ENCODE peak calls at places on chromosomes 4 and X, in six cellular contexts. D is heart right ventricle; S is BJ; O is cardiac muscle cell; W is CD8-positive, alpha-beta memory T cell; F is testis. U is an unnamed sample. For H3K27me3, the result is how much of the 10 kb centered on the place peaks cover.

GRCh38 chr4:144655491-144655890 is 9.5 kb downstream of the HHIP start:
- DNase-seq in S (no peak), D (no peak), W (no peak), F (no peak), O (no peak), U (no peak)

GRCh38 chrX:41799661-41800060 is 75.7 kb downstream of the GPR82 start:
- DNase-seq in F (no peak), S (no peak), D (no peak), O (no peak), W (no peak), U (peak)

GRCh38 chr4:10461091-10461849 is 4.0 kb upstream of the ZNF518B start:
- DNase-seq in W (peak), F (peak), O (peak), S (no peak), D (peak), U (peak)

GRCh38 chrX:68536429-68536828 is 37.6 kb downstream of the YIPF6 start:
- DNase-seq in F (no peak), S (no peak), W (no peak), D (no peak), O (no peak), U (no peak)

GRCh38 chr4:81040175-81040659 is 9.7 kb downstream of the BMP3 start:
- DNase-seq in S (no peak), F (no peak), W (no peak), O (peak), D (no peak), U (no peak)

GRCh38 chr4:143626134-143626859 is 74.2 kb downstream of the FREM3 start:
- DNase-seq in W (no peak), F (peak), O (no peak), S (peak), D (peak), U (peak)

GRCh38 chrX:153939573-153939972 is 4.7 kb upstream of the NAA10 start:
- DNase-seq in S (no peak), W (no peak), O (no peak), D (no peak), F (no peak), U (no peak)

GRCh38 chr4:8351931-8352367 is 82.4 kb downstream of the HTRA3 start:
- DNase-seq in O (no peak), F (peak), D (no peak), S (no peak), W (no peak), U (peak)

GRCh38 chrX:77398341-77398740 is 48.8 kb upstream of the FGF16 start:
- DNase-seq in O (no peak), S (no peak), F (no peak), D (no peak), W (no peak), U (no peak)

GRCh38 chrX:138745215-138745614 is 33.7 kb upstream of the FGF13 start:
- DNase-seq in D (peak), W (no peak), F (peak), O (peak), S (no peak), U (peak)

GRCh38 chr4:138113819-138114415 is 128.2 kb downstream of the SLC7A11 start:
- DNase-seq in S (no peak), W (no peak), O (no peak), D (no peak), F (no peak), U (no peak)

GRCh38 chr4:3869661-3870566 is 103.7 kb downstream of the ADRA2C start:
- DNase-seq in W (no peak), O (no peak), S (no peak), F (no peak), D (no peak), U (no peak)

GRCh38 chr4:3871881-3872833 is 106.0 kb downstream of the ADRA2C start:
- DNase-seq in W (no peak), S (no peak), F (no peak), D (no peak), O (no peak), U (no peak)

GRCh38 chr4:3871181-3871852 is 105.1 kb downstream of the ADRA2C start:
- DNase-seq in S (no peak), O (peak), W (no peak), F (peak), D (no peak), U (no peak)

GRCh38 chr4:3868841-3869572 is 102.8 kb downstream of the ADRA2C start:
- DNase-seq in W (no peak), F (no peak), S (no peak), D (no peak), O (no peak), U (no peak)

DNA sequence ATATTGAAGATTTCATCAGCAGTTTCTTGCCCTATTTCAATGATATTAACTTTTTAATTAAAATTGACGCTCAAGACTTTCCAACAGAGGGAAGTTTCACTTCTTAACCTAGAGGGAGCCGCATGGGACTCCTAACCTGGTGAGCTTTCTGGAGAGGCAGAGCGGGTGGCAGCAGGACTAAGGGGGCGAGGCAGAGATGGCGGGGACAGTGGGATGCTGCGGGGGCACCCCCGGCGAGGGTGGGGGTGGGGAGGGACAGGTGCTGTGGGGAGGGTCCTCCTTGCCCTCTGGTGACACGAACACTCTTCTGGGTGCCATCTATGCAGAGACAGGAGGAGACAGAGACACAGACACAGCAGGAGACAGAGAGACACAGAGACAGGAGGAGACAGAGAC is 104.4 kb downstream of the ADRA2C start:
- DNase-seq in S (no peak), D (no peak), F (no peak), W (no peak), O (no peak), U (no peak)
- H3K27me3 ChIP-seq in S (under half), D (half or more), F (under half), W (under half), O (half or more), U (under half)

GRCh38 chr4:182449960-182450359 is 206.8 kb downstream of the TENM3 start:
- DNase-seq in O (no peak), S (no peak), F (no peak), D (no peak), W (no peak), U (peak)
- H3K4me3 ChIP-seq in O (peak), S (peak), F (peak), D (peak), W (no peak), U (peak)

GRCh38 chr4:25890653-25891485 is 23.2 kb upstream of the SMIM20 start:
- DNase-seq in W (no peak), O (peak), D (no peak), S (no peak), F (no peak), U (peak)
- H3K27me3 ChIP-seq in W (under half), O (under half), D (under half), S (under half), F (under half), U (under half)

DNA sequence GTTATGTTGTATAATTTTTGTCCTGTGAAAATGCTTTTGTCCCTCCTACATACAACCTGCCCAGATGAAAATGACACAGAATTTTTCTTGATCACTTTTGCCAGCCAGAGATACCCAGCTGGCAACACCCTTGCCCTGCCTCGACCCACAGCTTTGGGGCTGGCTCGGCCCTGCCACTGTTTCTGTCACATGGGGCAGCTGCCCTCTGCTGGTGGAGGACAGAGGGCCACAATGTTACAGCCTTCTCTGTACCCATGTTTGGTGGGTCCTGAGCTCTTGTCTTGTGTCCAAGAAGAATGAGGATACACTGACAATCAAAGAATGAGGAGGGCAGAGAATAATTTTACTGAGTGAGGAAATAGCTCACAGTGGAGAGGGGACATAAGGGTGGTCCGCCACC is 31.1 kb downstream of the BMP15 start:
- DNase-seq in D (no peak), W (no peak), O (no peak), S (no peak), F (no peak), U (no peak)
- H3K4me3 ChIP-seq in D (no peak), W (no peak), O (no peak), S (no peak), F (no peak), U (no peak)

GRCh38 chrX:135194684-135195083 is 23.5 kb upstream of the CT55 start:
- DNase-seq in W (no peak), S (no peak), F (no peak), D (no peak), O (no peak), U (no peak)

GRCh38 chrX:135191838-135192237 is 20.6 kb upstream of the CT55 start:
- DNase-seq in S (no peak), D (no peak), W (no peak), F (no peak), O (no peak), U (no peak)

DNA sequence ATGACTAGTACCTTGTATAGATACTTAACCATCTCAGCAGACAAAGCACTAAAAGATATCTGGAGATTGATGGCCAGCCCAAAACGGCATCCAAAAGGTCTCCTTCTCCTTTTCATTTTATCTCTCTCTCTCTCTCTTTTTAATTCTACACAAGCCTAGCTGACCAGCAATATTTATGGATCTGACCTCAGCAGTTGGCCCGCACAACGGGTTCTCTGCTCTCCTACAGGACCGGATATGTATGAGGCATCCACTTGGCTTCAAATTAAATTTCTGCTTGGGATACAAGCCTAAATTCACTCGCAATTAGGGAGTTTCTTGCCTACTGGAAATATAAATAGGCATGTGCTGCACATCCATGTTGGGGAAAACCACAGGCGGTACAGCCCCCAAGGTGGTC is 22.5 kb upstream of the CT55 start:
- DNase-seq in S (no peak), F (no peak), O (no peak), W (no peak), D (no peak), U (no peak)
- H3K27me3 ChIP-seq in S (under half), F (under half), O (under half), W (under half), D (under half), U (under half)

DNA sequence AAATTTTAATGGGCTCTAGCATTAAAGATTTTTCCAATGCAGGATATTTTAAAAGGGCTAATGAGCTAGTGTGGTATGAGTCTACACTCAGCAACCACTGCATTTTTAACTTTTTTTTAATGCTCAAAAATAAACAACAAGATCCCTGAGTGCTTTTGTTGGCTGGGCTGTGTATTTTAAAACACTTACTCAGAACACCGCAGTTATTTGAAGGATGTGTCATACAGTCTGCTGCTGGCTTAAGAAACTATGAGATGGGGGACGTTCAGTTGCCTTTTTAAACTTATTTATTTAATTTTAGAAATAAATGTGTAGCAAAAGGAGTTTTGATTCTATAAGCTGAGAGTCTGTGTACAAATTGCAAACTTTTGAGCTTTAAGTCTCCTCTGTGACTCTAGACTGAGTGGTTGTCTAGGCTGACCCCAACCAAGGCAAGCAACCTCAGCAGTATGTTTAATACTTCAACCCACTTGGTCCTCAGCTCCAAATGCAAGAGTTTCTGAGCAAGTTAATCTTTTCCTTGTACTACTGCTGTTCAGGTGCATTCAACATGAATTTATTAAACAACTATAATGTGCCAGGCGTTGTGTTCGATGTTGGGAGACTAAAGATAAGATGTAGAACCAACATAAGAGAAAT is 278.6 kb upstream of the DIPK2B start:
- DNase-seq in W (no peak), F (no peak), O (no peak), D (no peak), S (peak), U (no peak)
- H3K4me3 ChIP-seq in W (no peak), F (no peak), O (no peak), D (no peak), S (no peak), U (no peak)

U was measured in SJCRH30.